ENCODE peak calls at places on chromosomes 12 and 14, in seven cellular contexts. J is neural progenitor cell, S is occipital lobe, M is substantia nigra, Z is kidney glomerular epithelial cell, H is mucosa of descending colon, V is H1. D is an unnamed sample.

GRCh38 chr12:56928262-56928661 is 5.9 kb downstream of the SDR9C7 start:
- DNase-seq in S (no peak), V (no peak), M (no peak), J (no peak), Z (no peak), H (no peak), D (no peak)

GRCh38 chr14:21018286-21018685 is 6.6 kb downstream of the NDRG2 start:
- DNase-seq in Z (no peak), M (no peak), H (no peak), V (no peak), J (no peak), S (no peak), D (no peak)

GRCh38 chr12:123231931-123232330 is 1.0 kb downstream of the MPHOSPH9 start:
- DNase-seq in J (peak), Z (no peak), S (no peak), H (no peak), V (no peak), M (no peak), D (no peak)

GRCh38 chr12:64311877-64312276 is 78.7 kb downstream of the C12orf56 start:
- DNase-seq in H (no peak), V (no peak), S (no peak), J (no peak), M (no peak), Z (no peak), D (no peak)

GRCh38 chr14:53509227-53509822 is 356.2 kb upstream of the DDHD1 start:
- DNase-seq in J (peak), V (no peak), M (peak), H (peak), S (no peak), Z (no peak), D (no peak)

GRCh38 chr14:102539544-102540309 is 30.2 kb upstream of the ANKRD9 start:
- DNase-seq in Z (no peak), J (no peak), M (no peak), S (no peak), V (no peak), H (no peak), D (no peak)

GRCh38 chr12:108479364-108480070 is 35.6 kb upstream of the FICD start:
- DNase-seq in H (no peak), Z (peak), J (no peak), M (no peak), S (no peak), V (no peak), D (peak)

GRCh38 chr14:32397871-32398640 is 69.0 kb downstream of the AKAP6 start:
- DNase-seq in V (no peak), H (no peak), J (no peak), S (no peak), M (no peak), Z (peak), D (no peak)

GRCh38 chr12:100908501-100908900 is 113.9 kb downstream of the ANO4 start:
- DNase-seq in V (no peak), M (no peak), S (no peak), H (no peak), Z (peak), J (no peak), D (peak)

GRCh38 chr12:76571256-76571655 is 11.7 kb upstream of the OSBPL8 start:
- DNase-seq in J (no peak), V (no peak), Z (no peak), M (no peak), S (no peak), H (no peak), D (no peak)

GRCh38 chr12:108237272-108237671 is 101.8 kb downstream of the CMKLR1 start:
- DNase-seq in V (peak), H (no peak), J (peak), M (no peak), Z (no peak), S (no peak), D (no peak)

GRCh38 chr14:94768141-94768520 is 1.8 kb downstream of the GSC start:
- DNase-seq in M (no peak), Z (no peak), H (no peak), S (no peak), J (no peak), V (no peak), D (no peak)

GRCh38 chr12:53102883-53103807 is at the start of gene SOAT2:
- DNase-seq in J (no peak), V (no peak), Z (no peak), S (no peak), H (no peak), M (no peak), D (no peak)

GRCh38 chr14:65239143-65239672 is 136.9 kb upstream of the MAX start:
- DNase-seq in J (no peak), H (peak), Z (peak), S (no peak), V (no peak), M (no peak), D (no peak)

GRCh38 chr12:9750276-9751203 is 10.2 kb downstream of the CD69 start:
- DNase-seq in M (no peak), Z (peak), H (peak), S (no peak), V (no peak), J (peak), D (no peak)

GRCh38 chr12:77760271-77761025 is 70.2 kb upstream of the NAV3 start:
- DNase-seq in V (no peak), J (no peak), M (no peak), H (no peak), Z (no peak), S (no peak), D (no peak)

GRCh38 chr12:3680919-3681594 is 71.9 kb downstream of the CRACR2A start:
- DNase-seq in Z (no peak), H (peak), V (peak), S (no peak), J (peak), M (no peak), D (no peak)

GRCh38 chr12:124898200-124898950 is 16.1 kb downstream of the UBC start:
- DNase-seq in H (peak), S (peak), V (peak), J (peak), M (peak), Z (no peak), D (no peak)

GRCh38 chr14:77303417-77304156 is 17.1 kb downstream of the POMT2 start:
- DNase-seq in S (no peak), Z (peak), H (no peak), J (no peak), V (no peak), M (no peak), D (peak)

GRCh38 chr14:92400579-92401444 is 77.8 kb downstream of the SLC24A4 start:
- DNase-seq in M (no peak), Z (no peak), H (no peak), S (no peak), V (no peak), J (no peak), D (no peak)

GRCh38 chr12:104063712-104064030 is 660 bp upstream of the HCFC2 start:
- DNase-seq in V (no peak), S (no peak), H (no peak), M (no peak), J (no peak), Z (peak), D (no peak)

GRCh38 chr14:23297096-23297495 is 5.6 kb downstream of the PPP1R3E start:
- DNase-seq in S (no peak), V (no peak), Z (no peak), H (no peak), M (no peak), J (no peak), D (no peak)

GRCh38 chr14:102043251-102044025 is 43.4 kb downstream of the HSP90AA1 start:
- DNase-seq in H (no peak), V (no peak), J (no peak), M (no peak), Z (no peak), S (peak), D (no peak)

GRCh38 chr12:122086641-122087285 is 8.2 kb downstream of the MLXIP start:
- DNase-seq in M (no peak), H (no peak), S (no peak), Z (no peak), V (no peak), J (no peak), D (no peak)

GRCh38 chr14:61034416-61035100 is 53.5 kb downstream of the SLC38A6 start:
- DNase-seq in J (no peak), S (no peak), V (no peak), M (no peak), Z (no peak), H (peak), D (no peak)

GRCh38 chr12:40154381-40154780 is 48.5 kb upstream of the SLC2A13 start:
- DNase-seq in M (no peak), J (no peak), V (no peak), H (no peak), Z (no peak), S (no peak), D (no peak)

GRCh38 chr14:75748340-75748739 is 87.3 kb downstream of the TTLL5 start:
- DNase-seq in M (no peak), V (no peak), Z (no peak), H (no peak), J (no peak), S (no peak), D (no peak)

GRCh38 chr14:94021001-94021400 is 5.1 kb upstream of the OTUB2 start:
- DNase-seq in V (no peak), Z (no peak), S (no peak), J (no peak), H (no peak), M (no peak), D (peak)

D was measured in kidney epithelial cell.